ENCODE peak calls at places on chromosomes 5 and 9, in eight cellular contexts. One of them, this sample, is unnamed.

GRCh38 chr5:139636975-139637408 is 11.2 kb upstream of the CXXC5 start:
- DNase-seq in choroid plexus epithelial cell: no peak
- DNase-seq in Peyer's patch: no peak
- DNase-seq in cardiac fibroblast: peak; percentile 60
- DNase-seq in neuronal stem cell: no peak
- DNase-seq in ecto neural progenitor cell: no peak
- DNase-seq in psoas muscle: no peak
- DNase-seq in upper lobe of right lung: no peak
- DNase-seq in this sample: peak; percentile 64

GRCh38 chr5:99900302-99900811 is 634.8 kb upstream of the FAM174A start:
- DNase-seq in choroid plexus epithelial cell: peak; percentile 56
- DNase-seq in Peyer's patch: no peak
- DNase-seq in cardiac fibroblast: peak; percentile 18
- DNase-seq in neuronal stem cell: no peak
- DNase-seq in ecto neural progenitor cell: no peak
- DNase-seq in psoas muscle: no peak
- DNase-seq in upper lobe of right lung: no peak
- DNase-seq in this sample: peak; percentile 30

GRCh38 chr9:5894237-5894959 is 3.7 kb downstream of the MLANA start:
- DNase-seq in choroid plexus epithelial cell: no peak
- DNase-seq in Peyer's patch: no peak
- DNase-seq in cardiac fibroblast: no peak
- DNase-seq in neuronal stem cell: no peak
- DNase-seq in ecto neural progenitor cell: no peak
- DNase-seq in psoas muscle: no peak
- DNase-seq in upper lobe of right lung: no peak
- DNase-seq in this sample: no peak

GRCh38 chr5:136511046-136511445 is 145.7 kb upstream of the TRPC7 start:
- DNase-seq in choroid plexus epithelial cell: no peak
- DNase-seq in Peyer's patch: no peak
- DNase-seq in cardiac fibroblast: no peak
- DNase-seq in neuronal stem cell: no peak
- DNase-seq in ecto neural progenitor cell: no peak
- DNase-seq in psoas muscle: no peak
- DNase-seq in upper lobe of right lung: no peak
- DNase-seq in this sample: no peak

GRCh38 chr5:111223790-111224560 is at the start of gene CAMK4:
- DNase-seq in choroid plexus epithelial cell: peak; percentile 59
- DNase-seq in Peyer's patch: peak; percentile 82
- DNase-seq in cardiac fibroblast: peak; percentile 66
- DNase-seq in neuronal stem cell: peak; percentile 78
- DNase-seq in ecto neural progenitor cell: peak; percentile 87
- DNase-seq in psoas muscle: peak; percentile 68
- DNase-seq in upper lobe of right lung: peak; percentile 78
- DNase-seq in this sample: peak; percentile 66

GRCh38 chr5:10498350-10498749 is 56.7 kb downstream of the ROPN1L start:
- DNase-seq in choroid plexus epithelial cell: no peak
- DNase-seq in Peyer's patch: no peak
- DNase-seq in cardiac fibroblast: no peak
- DNase-seq in neuronal stem cell: no peak
- DNase-seq in ecto neural progenitor cell: no peak
- DNase-seq in psoas muscle: no peak
- DNase-seq in upper lobe of right lung: no peak
- DNase-seq in this sample: no peak

GRCh38 chr9:109452761-109453160 is 45.3 kb downstream of the PTPN3 start:
- DNase-seq in choroid plexus epithelial cell: peak; percentile 95
- DNase-seq in Peyer's patch: no peak
- DNase-seq in cardiac fibroblast: peak; percentile 84
- DNase-seq in neuronal stem cell: no peak
- DNase-seq in ecto neural progenitor cell: no peak
- DNase-seq in psoas muscle: no peak
- DNase-seq in upper lobe of right lung: no peak
- DNase-seq in this sample: peak; percentile 35

GRCh38 chr9:13715430-13715829 is 435.9 kb upstream of the MPDZ start:
- DNase-seq in choroid plexus epithelial cell: no peak
- DNase-seq in Peyer's patch: no peak
- DNase-seq in cardiac fibroblast: no peak
- DNase-seq in neuronal stem cell: no peak
- DNase-seq in ecto neural progenitor cell: no peak
- DNase-seq in psoas muscle: no peak
- DNase-seq in upper lobe of right lung: no peak
- DNase-seq in this sample: no peak

GRCh38 chr9:134163374-134164196 is 779 bp downstream of the RNU6ATAC start:
- DNase-seq in choroid plexus epithelial cell: peak; percentile 54
- DNase-seq in Peyer's patch: peak; percentile 86
- DNase-seq in cardiac fibroblast: peak; percentile 62
- DNase-seq in neuronal stem cell: peak; percentile 36
- DNase-seq in ecto neural progenitor cell: peak; percentile 65
- DNase-seq in psoas muscle: peak; percentile 84
- DNase-seq in upper lobe of right lung: peak; percentile 85
- DNase-seq in this sample: peak; percentile 49

GRCh38 chr9:81849631-81850259 is 78.5 kb upstream of the SPATA31D4 start:
- DNase-seq in choroid plexus epithelial cell: peak; percentile 34
- DNase-seq in Peyer's patch: no peak
- DNase-seq in cardiac fibroblast: peak; percentile 39
- DNase-seq in neuronal stem cell: no peak
- DNase-seq in ecto neural progenitor cell: no peak
- DNase-seq in psoas muscle: no peak
- DNase-seq in upper lobe of right lung: no peak
- DNase-seq in this sample: no peak

GRCh38 chr9:94770344-94770743 is 43.8 kb downstream of the AOPEP start:
- DNase-seq in choroid plexus epithelial cell: no peak
- DNase-seq in Peyer's patch: no peak
- DNase-seq in cardiac fibroblast: no peak
- DNase-seq in neuronal stem cell: no peak
- DNase-seq in ecto neural progenitor cell: no peak
- DNase-seq in psoas muscle: no peak
- DNase-seq in upper lobe of right lung: no peak
- DNase-seq in this sample: no peak

GRCh38 chr9:127049581-127049980 is 72.9 kb downstream of the ANGPTL2 start:
- DNase-seq in choroid plexus epithelial cell: peak; percentile 14
- DNase-seq in Peyer's patch: no peak
- DNase-seq in cardiac fibroblast: peak; percentile 64
- DNase-seq in neuronal stem cell: no peak
- DNase-seq in ecto neural progenitor cell: no peak
- DNase-seq in psoas muscle: no peak
- DNase-seq in upper lobe of right lung: no peak
- DNase-seq in this sample: peak; percentile 34

GRCh38 chr5:38922199-38922598 is 76.4 kb downstream of the OSMR start:
- DNase-seq in choroid plexus epithelial cell: peak; percentile 79
- DNase-seq in Peyer's patch: peak; percentile 62
- DNase-seq in cardiac fibroblast: peak; percentile 68
- DNase-seq in neuronal stem cell: peak; percentile 26
- DNase-seq in ecto neural progenitor cell: peak; percentile 66
- DNase-seq in psoas muscle: no peak
- DNase-seq in upper lobe of right lung: peak; percentile 73
- DNase-seq in this sample: peak; percentile 60

GRCh38 chr5:168624850-168625357 is 45.7 kb upstream of the PANK3 start:
- DNase-seq in choroid plexus epithelial cell: peak; percentile 25
- DNase-seq in Peyer's patch: no peak
- DNase-seq in cardiac fibroblast: no peak
- DNase-seq in neuronal stem cell: no peak
- DNase-seq in ecto neural progenitor cell: no peak
- DNase-seq in psoas muscle: no peak
- DNase-seq in upper lobe of right lung: no peak
- DNase-seq in this sample: peak; percentile 47

GRCh38 chr9:116039312-116039711 is 114.3 kb upstream of the PAPPA start:
- DNase-seq in choroid plexus epithelial cell: no peak
- DNase-seq in Peyer's patch: no peak
- DNase-seq in cardiac fibroblast: no peak
- DNase-seq in neuronal stem cell: no peak
- DNase-seq in ecto neural progenitor cell: no peak
- DNase-seq in psoas muscle: no peak
- DNase-seq in upper lobe of right lung: no peak
- DNase-seq in this sample: no peak

GRCh38 chr5:134127376-134127861 is 12.9 kb downstream of the TCF7 start:
- DNase-seq in choroid plexus epithelial cell: peak; percentile 32
- DNase-seq in Peyer's patch: no peak
- DNase-seq in cardiac fibroblast: peak; percentile 66
- DNase-seq in neuronal stem cell: no peak
- DNase-seq in ecto neural progenitor cell: no peak
- DNase-seq in psoas muscle: peak; percentile 57
- DNase-seq in upper lobe of right lung: no peak
- DNase-seq in this sample: peak; percentile 63